ENCODE peak calls at places on chromosomes 12 and 14, in five cellular contexts. W, S, F, C and M are unnamed samples.

GRCh38 chr14:100609941-100610391 is 22.7 kb upstream of the BEGAIN start:
- ATAC-seq in C (no peak), F (no peak), W (no peak), S (no peak), M (no peak)

GRCh38 chr12:66188584-66189475 is at the start of gene IRAK3:
- ATAC-seq in C (peak; percentile 75), F (peak; percentile 91), S (peak; percentile 87), W (peak; percentile 90), M (peak; percentile 89)

GRCh38 chr12:66516133-66516532 is 162.7 kb downstream of the GRIP1 start:
- ATAC-seq in F (no peak), W (no peak), S (no peak), C (no peak), M (no peak)

GRCh38 chr12:51475543-51475942 is 50.9 kb downstream of the SLC4A8 start:
- ATAC-seq in S (no peak), W (no peak), C (no peak), F (no peak), M (no peak)

GRCh38 chr12:110179291-110179690 is 55.1 kb downstream of the IFT81 start:
- ATAC-seq in F (peak; percentile 32), C (no peak), S (no peak), W (no peak), M (no peak)

GRCh38 chr12:57889541-57889989 is 43.0 kb upstream of the CTDSP2 start:
- ATAC-seq in S (no peak), W (peak; percentile 48), C (no peak), F (peak; percentile 26), M (peak; percentile 76)

GRCh38 chr12:8052679-8053078 is 13.5 kb downstream of the C3AR1 start:
- ATAC-seq in S (no peak), C (no peak), F (no peak), W (peak; percentile 52), M (no peak)

GRCh38 chr12:115661103-115661502 is 616.4 kb downstream of the MED13L start:
- ATAC-seq in F (no peak), W (no peak), C (no peak), S (no peak), M (no peak)

GRCh38 chr12:124700810-124701594 is 133.6 kb upstream of the NCOR2 start:
- ATAC-seq in C (no peak), S (no peak), W (peak; percentile 66), F (peak; percentile 84), M (peak; percentile 13)

GRCh38 chr12:16499617-16500016 is 106.3 kb downstream of the LMO3 start:
- ATAC-seq in S (no peak), F (no peak), W (no peak), C (no peak), M (no peak)

GRCh38 chr14:31059152-31059924 is 33.2 kb upstream of the STRN3 start:
- ATAC-seq in C (no peak), F (peak; percentile 80), W (peak; percentile 65), S (no peak), M (peak; percentile 35)

GRCh38 chr14:34234258-34234657 is 227.8 kb downstream of the SPTSSA start:
- ATAC-seq in F (no peak), W (no peak), S (no peak), C (no peak), M (no peak)

GRCh38 chr12:114328292-114328691 is 77.7 kb downstream of the TBX5 start:
- ATAC-seq in S (no peak), W (no peak), F (no peak), C (no peak), M (no peak)

GRCh38 chr14:58805605-58806358 is 168.0 kb downstream of the DACT1 start:
- ATAC-seq in F (no peak), S (no peak), C (no peak), W (peak; percentile 69), M (no peak)

GRCh38 chr14:21802441-21802840 is 128.8 kb upstream of the OR4E1 start:
- ATAC-seq in C (no peak), S (no peak), F (no peak), W (no peak), M (no peak)

GRCh38 chr12:106758349-106758951 is 16.0 kb upstream of the RIC8B start:
- ATAC-seq in S (no peak), F (no peak), W (peak; percentile 29), C (no peak), M (no peak)

GRCh38 chr14:22189873-22190272 is 399.2 kb downstream of the DAD1 start:
- ATAC-seq in S (no peak), W (no peak), F (no peak), C (no peak), M (no peak)

GRCh38 chr12:65640489-65640901 is 183.8 kb upstream of the HMGA2 start:
- ATAC-seq in S (no peak), W (no peak), C (no peak), F (no peak), M (peak; percentile 19)

GRCh38 chr12:16130359-16130758 is 147.1 kb downstream of the SLC15A5 start:
- ATAC-seq in C (no peak), S (no peak), W (no peak), F (no peak), M (no peak)

GRCh38 chr12:57166971-57167371 is 19.6 kb upstream of the LRP1-AS start:
- ATAC-seq in S (no peak), W (peak; percentile 15), C (no peak), F (no peak), M (peak; percentile 83)

GRCh38 chr14:89085154-89086059 is 261.0 kb downstream of the TTC8 start:
- ATAC-seq in C (no peak), F (no peak), S (no peak), W (peak; percentile 46), M (no peak)

GRCh38 chr14:31127690-31128089 is 79.9 kb downstream of the HECTD1 start:
- ATAC-seq in W (peak; percentile 87), C (peak; percentile 89), S (peak; percentile 87), F (no peak), M (no peak)

GRCh38 chr12:109820921-109821381 is 12.2 kb downstream of the TRPV4 start:
- ATAC-seq in C (no peak), F (no peak), S (no peak), W (no peak), M (peak; percentile 62)

GRCh38 chr12:68359669-68360068 is 27.5 kb upstream of the MDM1 start:
- ATAC-seq in S (no peak), F (no peak), C (no peak), W (peak; percentile 15), M (no peak)